ENCODE peak calls at places on chromosomes 5 and 9, in eight cellular contexts. L is NCI-H1092, X is trophoblast cell, R is AG20443, M is T-helper 2 cell, A is MG63, B is ovary, O is HS-27A. U is an unnamed sample.
A peak's percentile ranks its signal among the peaks of the same experiment; 100 is the strongest.

GRCh38 chr9:14400658-14400995 is 86.7 kb upstream of the NFIB start:
- DNase-seq in B (peak; percentile 37), O (peak; percentile 61), X (peak; percentile 55), L (peak; percentile 44), A (peak; percentile 92), R (peak; percentile 77), M (no peak), U (no peak)

GRCh38 chr5:160363122-160363521 is 7.3 kb downstream of the C1QTNF2 start:
- DNase-seq in B (no peak), A (no peak), R (no peak), X (no peak), O (no peak), L (no peak), M (no peak), U (no peak)

GRCh38 chr5:27216367-27216941 is 178.1 kb upstream of the CDH9 start:
- DNase-seq in X (no peak), L (no peak), R (no peak), A (no peak), B (no peak), O (no peak), M (no peak), U (no peak)

GRCh38 chr5:169347786-169348185 is 46.8 kb upstream of the SLIT3 start:
- DNase-seq in O (no peak), R (peak; percentile 39), A (no peak), B (no peak), L (no peak), X (no peak), M (no peak), U (no peak)

GRCh38 chr9:123435471-123435870 is 79.5 kb downstream of the CRB2 start:
- DNase-seq in X (no peak), R (no peak), O (no peak), L (no peak), M (no peak), A (no peak), B (no peak), U (no peak)

GRCh38 chr9:127311239-127311741 is 46.7 kb downstream of the GARNL3 start:
- DNase-seq in M (no peak), O (peak; percentile 17), A (peak; percentile 56), R (peak; percentile 65), B (no peak), X (peak; percentile 52), L (no peak), U (peak; percentile 71)

GRCh38 chr9:123642291-123643278 is 286.6 kb downstream of the CRB2 start:
- DNase-seq in X (no peak), R (no peak), B (peak; percentile 70), A (no peak), L (peak; percentile 95), M (no peak), O (no peak), U (peak; percentile 26)

GRCh38 chr5:14414615-14415515 is 166.7 kb upstream of the OTULINL start:
- DNase-seq in M (no peak), A (no peak), R (no peak), B (no peak), L (no peak), O (no peak), X (no peak), U (no peak)

GRCh38 chr9:15104826-15105420 is 194.7 kb upstream of the FREM1 start:
- DNase-seq in B (no peak), A (peak; percentile 65), X (peak; percentile 63), M (no peak), L (peak; percentile 10), R (peak; percentile 40), O (no peak), U (peak; percentile 5)

GRCh38 chr9:117718701-117719100 is 14.5 kb downstream of the TLR4 start:
- DNase-seq in A (no peak), O (no peak), M (no peak), B (no peak), R (no peak), X (no peak), L (no peak), U (no peak)

U was measured in prostate gland.